ENCODE peak calls at places on chromosomes 6 and 20, in nine cellular contexts. O, N, Z, Y, B, J, C, L and G are unnamed samples. For H3K36me3, the result is how much of the 10 kb centered on the place peaks cover.

GRCh38 chr20:37729909-37730308 is 36.1 kb downstream of the CTNNBL1 start:
- DNase-seq in O (no peak), N (peak), Z (no peak), Y (no peak), B (no peak), J (no peak), C (no peak), L (no peak), G (no peak)

GRCh38 chr6:163956571-163957407 is 542.3 kb downstream of the QKI start:
- DNase-seq in O (peak), N (peak), Z (peak), Y (peak), B (peak), J (peak), C (no peak), L (peak), G (no peak)

GRCh38 chr20:46307139-46307998 is 929 bp downstream of the CDH22 start:
- DNase-seq in O (peak), N (peak), Z (peak), Y (no peak), B (peak), J (peak), C (peak), L (peak), G (no peak)

GRCh38 chr6:54981276-54981609 is 134.7 kb downstream of the FAM83B start:
- DNase-seq in O (no peak), N (no peak), Z (no peak), Y (no peak), B (no peak), J (no peak), C (no peak), L (no peak), G (no peak)

GRCh38 chr20:61185841-61186601 is 66.0 kb upstream of the CDH4 start:
- DNase-seq in O (no peak), N (peak), Z (no peak), Y (no peak), B (no peak), J (no peak), C (no peak), L (no peak), G (peak)

GRCh38 chr6:9139762-9140161 is 704.4 kb upstream of the SLC35B3 start:
- DNase-seq in O (no peak), N (peak), Z (no peak), Y (peak), B (no peak), J (no peak), C (no peak), L (no peak), G (no peak)

GRCh38 chr6:72704979-72705378 is 83.1 kb downstream of the KCNQ5 start:
- DNase-seq in O (no peak), N (no peak), Z (no peak), Y (no peak), B (no peak), J (no peak), C (no peak), L (no peak), G (no peak)

GRCh38 chr6:158514991-158515390 is 44.9 kb upstream of the TMEM181 start:
- DNase-seq in O (no peak), N (no peak), Z (no peak), Y (no peak), B (no peak), J (no peak), C (no peak), L (no peak), G (no peak)

GRCh38 chr20:6075428-6076219 is 21.8 kb upstream of the LRRN4 start:
- DNase-seq in O (peak), N (no peak), Z (no peak), Y (peak), B (no peak), J (no peak), C (no peak), L (no peak), G (no peak)

GRCh38 chr20:51861726-51862466 is 59.6 kb upstream of the SALL4 start:
- DNase-seq in O (no peak), N (no peak), Z (no peak), Y (no peak), B (no peak), J (no peak), C (no peak), L (no peak), G (no peak)

GRCh38 chr20:57507477-57507876 is 17.5 kb downstream of the CTCFL start:
- DNase-seq in O (no peak), N (no peak), Z (no peak), Y (no peak), B (no peak), J (no peak), C (no peak), L (no peak), G (no peak)

GRCh38 chr20:2984956-2985661 is 58.3 kb upstream of the GNRH2 start:
- DNase-seq in O (peak), N (peak), Z (no peak), Y (no peak), B (no peak), J (peak), C (no peak), L (no peak), G (no peak)

GRCh38 chr6:160028487-160029275 is 59.8 kb downstream of the IGF2R start:
- DNase-seq in O (no peak), N (no peak), Z (peak), Y (no peak), B (no peak), J (no peak), C (no peak), L (no peak), G (no peak)

GRCh38 chr6:160027931-160028330 is 59.0 kb downstream of the IGF2R start:
- DNase-seq in O (no peak), N (no peak), Z (no peak), Y (no peak), B (no peak), J (no peak), C (no peak), L (no peak), G (no peak)

GRCh38 chr6:160031442-160031841 is 62.6 kb downstream of the IGF2R start:
- DNase-seq in O (no peak), N (peak), Z (no peak), Y (no peak), B (no peak), J (no peak), C (no peak), L (no peak), G (no peak)

GRCh38 chr6:160029525-160029924 is 60.6 kb downstream of the IGF2R start:
- DNase-seq in O (no peak), N (no peak), Z (no peak), Y (no peak), B (no peak), J (no peak), C (no peak), L (no peak), G (no peak)

DNA sequence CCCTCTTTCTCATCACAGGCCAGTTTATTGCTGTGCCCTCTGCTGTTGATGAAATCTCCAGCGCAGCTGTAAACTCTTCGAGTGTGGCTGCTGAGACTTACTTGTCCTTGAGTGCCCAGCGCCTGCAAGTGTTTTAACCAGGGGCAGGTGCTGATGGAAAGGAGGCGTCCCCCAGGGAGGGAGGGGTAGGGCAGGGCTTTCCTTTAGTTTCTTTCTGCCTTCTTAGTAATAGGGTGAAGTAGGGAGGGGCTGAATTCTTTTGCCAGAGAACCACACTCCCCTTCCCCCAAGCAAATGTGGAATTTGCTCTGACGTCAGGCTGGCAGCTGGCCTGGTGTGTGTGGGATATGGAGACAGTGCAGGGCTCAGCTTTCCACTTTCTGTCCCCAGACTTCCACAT is 61.2 kb downstream of the IGF2R start:
- DNase-seq in O (no peak), N (peak), Z (no peak), Y (peak), B (peak), J (peak), C (peak), L (no peak), G (peak)
- H3K36me3 ChIP-seq in O (half or more), N (half or more), Z (under half), Y (under half), B (under half), J (under half), C (under half), L (under half), G (under half)

GRCh38 chr6:7228662-7229375 is 84.2 kb downstream of the SSR1 start:
- DNase-seq in O (no peak), N (no peak), Z (no peak), Y (no peak), B (no peak), J (no peak), C (no peak), L (no peak), G (no peak)

GRCh38 chr6:7232351-7232750 is 80.6 kb downstream of the SSR1 start:
- DNase-seq in O (no peak), N (peak), Z (no peak), Y (no peak), B (no peak), J (no peak), C (no peak), L (no peak), G (no peak)

GRCh38 chr6:7230956-7231713 is 81.9 kb downstream of the SSR1 start:
- DNase-seq in O (no peak), N (no peak), Z (no peak), Y (no peak), B (no peak), J (no peak), C (no peak), L (no peak), G (no peak)

GRCh38 chr6:7230327-7230691 is 82.7 kb downstream of the SSR1 start:
- DNase-seq in O (no peak), N (no peak), Z (no peak), Y (no peak), B (no peak), J (no peak), C (no peak), L (no peak), G (no peak)

DNA sequence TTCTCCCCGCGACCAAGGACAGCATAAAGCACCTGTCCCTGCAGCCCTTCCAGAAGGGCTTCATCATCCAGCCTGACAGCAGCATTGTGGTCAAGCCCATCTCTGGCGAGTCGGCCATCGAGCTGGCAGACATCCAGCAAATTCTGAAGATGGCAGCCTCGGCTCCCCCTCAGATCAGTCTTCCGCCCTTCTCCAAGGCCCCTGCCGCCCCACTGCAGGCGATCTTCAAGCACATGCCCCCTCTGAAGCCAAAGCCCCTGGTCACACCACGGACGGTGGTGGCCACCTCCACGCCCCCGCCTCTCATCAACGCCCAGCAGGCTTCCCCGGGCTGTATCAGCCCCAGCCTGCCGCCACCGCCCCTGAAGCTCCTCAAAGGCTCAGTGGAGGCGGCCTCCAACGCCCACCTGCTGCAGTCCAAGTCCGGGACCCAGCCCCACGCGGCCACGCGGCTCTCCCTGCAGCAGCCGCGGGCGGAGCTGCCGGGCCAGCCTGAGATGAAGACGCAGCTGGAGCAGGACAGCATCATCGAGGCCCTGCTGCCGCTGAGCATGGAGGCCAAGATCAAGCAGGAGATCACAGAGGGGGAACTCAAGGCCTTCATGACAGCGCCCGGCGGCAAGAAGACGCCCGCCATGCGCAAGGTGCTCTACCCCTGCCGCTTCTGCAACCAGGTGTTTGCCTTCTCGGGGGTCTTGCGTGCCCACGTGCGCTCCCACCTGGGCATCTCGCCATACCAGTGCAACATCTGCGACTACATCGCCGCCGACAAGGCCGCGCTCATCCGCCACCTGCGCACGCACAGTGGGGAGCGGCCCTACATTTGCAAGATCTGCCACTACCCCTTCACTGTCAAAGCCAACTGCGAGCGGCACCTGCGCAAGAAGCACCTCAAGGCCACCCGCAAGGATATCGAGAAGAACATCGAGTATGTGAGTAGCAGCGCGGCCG is 83.3 kb downstream of the SSR1 start:
- DNase-seq in O (no peak), N (no peak), Z (no peak), Y (no peak), B (no peak), J (no peak), C (no peak), L (no peak), G (no peak)
- H3K36me3 ChIP-seq in O (half or more), N (half or more), Z (under half), Y (under half), B (half or more), J (under half), C (under half), L (under half), G (half or more)

DNA sequence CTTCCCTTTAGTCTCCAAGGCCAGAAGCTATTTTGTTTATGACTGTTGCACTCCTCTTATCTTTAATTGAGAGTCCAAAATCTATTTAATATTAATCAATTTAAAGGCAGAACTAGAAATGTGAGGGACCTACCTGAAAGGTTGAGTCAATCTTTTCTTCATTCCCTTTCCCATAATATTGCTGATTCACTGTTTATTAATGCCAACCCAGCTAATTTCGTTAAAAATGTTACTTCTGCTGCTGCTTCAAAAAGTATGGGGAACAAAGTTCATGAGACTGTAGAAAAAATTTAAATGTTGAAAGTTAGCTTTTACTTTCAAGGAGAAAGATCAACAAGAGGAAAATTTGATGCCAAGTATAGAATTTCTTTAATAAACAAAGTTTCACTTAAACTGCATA is 365.3 kb downstream of the TENT5A start:
- DNase-seq in O (no peak), N (no peak), Z (no peak), Y (no peak), B (no peak), J (no peak), C (no peak), L (no peak), G (no peak)
- H3K36me3 ChIP-seq in O (under half), N (under half), Z (under half), Y (under half), B (under half), J (under half), C (under half), L (under half), G (under half)

DNA sequence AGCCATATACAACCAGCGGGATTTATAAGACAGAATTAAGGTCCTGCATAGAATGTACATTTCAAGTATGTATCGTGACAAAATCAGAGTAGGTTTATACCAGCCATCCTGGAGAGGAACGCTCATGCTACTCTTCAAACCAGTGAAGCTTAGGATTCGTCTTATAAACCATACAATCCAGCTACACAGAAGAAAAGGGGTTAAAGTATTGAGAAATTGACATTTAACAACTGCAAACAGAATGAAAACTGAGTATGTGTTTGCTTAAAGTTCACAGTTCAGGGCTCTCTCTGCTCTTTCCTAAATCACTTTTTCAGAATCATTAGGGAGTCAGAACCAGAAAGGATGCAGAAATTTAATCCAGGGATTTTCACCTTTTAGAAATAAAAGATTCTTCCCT is 17.9 kb downstream of the ADAT2 start:
- DNase-seq in O (no peak), N (no peak), Z (no peak), Y (no peak), B (no peak), J (no peak), C (no peak), L (no peak), G (no peak)
- H3K36me3 ChIP-seq in O (half or more), N (under half), Z (under half), Y (under half), B (under half), J (under half), C (under half), L (under half), G (under half)

DNA sequence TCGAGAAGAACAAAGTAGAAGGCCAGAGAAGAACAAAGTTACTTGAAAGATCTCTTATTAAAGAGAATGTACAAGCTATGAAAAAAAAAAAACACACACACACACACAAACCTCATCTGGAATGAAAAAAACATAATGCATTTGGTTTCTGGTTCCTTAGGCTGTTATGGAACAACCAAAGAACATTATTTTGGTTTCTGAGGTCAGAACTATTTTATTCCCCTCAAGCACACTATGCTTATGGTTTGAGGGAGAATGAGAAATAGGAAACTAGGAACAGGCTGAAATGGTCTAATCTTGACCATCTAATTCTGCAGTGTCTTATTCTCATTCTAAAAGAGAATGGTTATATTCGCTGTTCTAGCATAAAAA is 8.8 kb downstream of the PRDM1 start:
- DNase-seq in O (no peak), N (no peak), Z (peak), Y (no peak), B (no peak), J (no peak), C (no peak), L (no peak), G (no peak)
- H3K36me3 ChIP-seq in O (under half), N (under half), Z (half or more), Y (under half), B (under half), J (under half), C (under half), L (under half), G (under half)